ENCODE peak calls at places on chromosome 4, in seven cellular contexts. A, I, W, T, M, B and H are unnamed samples.
A peak's percentile ranks its signal among the peaks of the same experiment; 100 is the strongest.

GRCh38 chr4:26723216-26723615 is 137.4 kb upstream of the STIM2 start:
- DNase-seq in A (no peak), I (no peak), M (no peak), B (no peak), W (no peak), T (no peak), H (no peak)

GRCh38 chr4:142883433-142883832 is 37.3 kb upstream of the INPP4B start:
- DNase-seq in M (no peak), A (peak; percentile 27), W (no peak), T (no peak), I (no peak), B (peak; percentile 28), H (no peak)

GRCh38 chr4:68498413-68499007 is 51.2 kb downstream of the TMPRSS11E start:
- DNase-seq in A (peak; percentile 69), M (peak; percentile 9), W (peak; percentile 30), B (peak; percentile 63), T (peak; percentile 43), I (peak; percentile 41), H (no peak)

GRCh38 chr4:25234390-25235367 is 846 bp downstream of the PI4K2B start:
- DNase-seq in M (peak; percentile 43), B (peak; percentile 88), I (peak; percentile 97), A (peak; percentile 87), W (peak; percentile 37), T (peak; percentile 29), H (no peak)

GRCh38 chr4:122517345-122517744 is 60.8 kb upstream of the IL2 start:
- DNase-seq in T (no peak), I (no peak), W (no peak), A (no peak), M (no peak), B (no peak), H (no peak)

GRCh38 chr4:73615613-73616012 is 4.6 kb downstream of the RASSF6 start:
- DNase-seq in W (no peak), T (no peak), I (peak; percentile 73), M (no peak), A (no peak), B (no peak), H (no peak)

GRCh38 chr4:7384929-7385890 is 49.5 kb downstream of the PSAPL1 start:
- DNase-seq in B (no peak), M (peak; percentile 8), T (no peak), I (no peak), A (no peak), W (no peak), H (peak; percentile 70)

GRCh38 chr4:84814100-84814750 is 152.3 kb downstream of the WDFY3 start:
- DNase-seq in M (no peak), B (peak; percentile 91), A (no peak), W (no peak), T (no peak), I (peak; percentile 91), H (no peak)

GRCh38 chr4:83328486-83328885 is 6.2 kb downstream of the HPSE start:
- DNase-seq in T (no peak), M (no peak), W (no peak), A (peak; percentile 58), I (no peak), B (no peak), H (no peak)

GRCh38 chr4:152255437-152255836 is 280.5 kb downstream of the FBXW7 start:
- DNase-seq in I (no peak), W (no peak), B (peak; percentile 3), T (peak; percentile 33), A (peak; percentile 61), M (no peak), H (no peak)

GRCh38 chr4:176534566-176534965 is 214.8 kb downstream of the SPCS3 start:
- DNase-seq in W (no peak), T (no peak), M (no peak), A (no peak), B (peak; percentile 92), I (peak; percentile 57), H (no peak)

GRCh38 chr4:54185380-54185779 is 43.7 kb upstream of the PDGFRA start:
- DNase-seq in B (no peak), T (no peak), A (no peak), M (no peak), I (no peak), W (no peak), H (no peak)

GRCh38 chr4:108730579-108730978 is 32.3 kb downstream of the ETNPPL start:
- DNase-seq in M (no peak), A (no peak), B (no peak), T (no peak), I (no peak), W (no peak), H (no peak)

GRCh38 chr4:24210332-24210902 is 320.6 kb upstream of the PPARGC1A start:
- DNase-seq in W (no peak), T (no peak), M (no peak), B (peak; percentile 100), I (peak; percentile 4), A (no peak), H (no peak)

GRCh38 chr4:3703677-3704521 is 62.3 kb upstream of the ADRA2C start:
- DNase-seq in B (no peak), I (no peak), W (peak; percentile 3), M (no peak), A (no peak), T (no peak), H (no peak)

GRCh38 chr4:102594000-102594399 is 92.8 kb downstream of the NFKB1 start:
- DNase-seq in I (no peak), M (no peak), W (no peak), A (no peak), T (no peak), B (no peak), H (no peak)

GRCh38 chr4:54898941-54899340 is 226.5 kb downstream of the KDR start:
- DNase-seq in T (no peak), M (no peak), B (no peak), W (no peak), I (peak; percentile 74), A (no peak), H (no peak)

GRCh38 chr4:176824645-176825366 is 32.1 kb upstream of the VEGFC start:
- DNase-seq in W (no peak), I (no peak), M (no peak), T (no peak), B (no peak), A (no peak), H (no peak)

GRCh38 chr4:128809477-128810330 is at the start of gene JADE1:
- DNase-seq in M (peak; percentile 81), I (peak; percentile 91), T (peak; percentile 83), W (peak; percentile 81), A (peak; percentile 97), B (peak; percentile 97), H (no peak)

GRCh38 chr4:75834772-75835154 is 67.5 kb downstream of the PPEF2 start:
- DNase-seq in B (no peak), T (no peak), W (no peak), M (no peak), I (no peak), A (no peak), H (no peak)

GRCh38 chr4:40744218-40744617 is 5.5 kb upstream of the NSUN7 start:
- DNase-seq in I (no peak), M (no peak), A (no peak), T (no peak), B (no peak), W (no peak), H (no peak)

GRCh38 chr4:47213971-47214370 is 182.6 kb downstream of the GABRB1 start:
- DNase-seq in W (no peak), I (peak; percentile 94), T (no peak), M (no peak), B (peak; percentile 90), A (no peak), H (no peak)